ENCODE peak calls at places on chromosome 7, in eight cellular contexts. O, M, U, C, D, J, S and I are unnamed samples.

GRCh38 chr7:111820117-111820516 is 257.8 kb upstream of the IMMP2L start:
- DNase-seq in U (no peak), J (no peak), O (no peak), M (no peak), C (no peak), S (no peak), D (no peak), I (no peak)

GRCh38 chr7:138513344-138513871 is 53.3 kb downstream of the TRIM24 start:
- DNase-seq in S (no peak), J (no peak), U (no peak), C (no peak), D (no peak), M (no peak), O (no peak), I (no peak)

GRCh38 chr7:115672024-115672423 is 358.5 kb downstream of the TFEC start:
- DNase-seq in S (no peak), O (no peak), D (no peak), U (no peak), C (no peak), J (no peak), M (no peak), I (no peak)

GRCh38 chr7:138970979-138971378 is 10.2 kb downstream of the KIAA1549 start:
- DNase-seq in J (no peak), U (no peak), C (no peak), O (no peak), D (no peak), M (peak; percentile 56), S (no peak), I (no peak)

GRCh38 chr7:50828801-50829200 is 46.1 kb upstream of the GRB10 start:
- DNase-seq in J (no peak), U (no peak), C (no peak), S (no peak), O (no peak), D (no peak), M (no peak), I (no peak)

GRCh38 chr7:22235134-22235533 is 121.8 kb downstream of the RAPGEF5 start:
- DNase-seq in C (no peak), U (no peak), M (no peak), J (no peak), D (no peak), S (no peak), O (no peak), I (no peak)

GRCh38 chr7:21028186-21028989 is 241.7 kb upstream of the SP8 start:
- DNase-seq in J (no peak), U (no peak), S (no peak), M (no peak), D (no peak), O (no peak), C (no peak), I (peak; percentile 47)

GRCh38 chr7:83060218-83060617 is 102.5 kb downstream of the PCLO start:
- DNase-seq in J (no peak), S (no peak), M (no peak), D (no peak), C (no peak), U (no peak), O (no peak), I (no peak)

GRCh38 chr7:139543801-139544603 is 20.5 kb downstream of the CLEC2L start:
- DNase-seq in O (no peak), U (no peak), S (peak; percentile 94), J (no peak), M (no peak), D (no peak), C (no peak), I (no peak)

GRCh38 chr7:139889186-139889871 is 60.3 kb downstream of the TBXAS1 start:
- DNase-seq in J (no peak), C (peak; percentile 12), M (no peak), U (no peak), O (no peak), D (no peak), S (no peak), I (no peak)

GRCh38 chr7:145216876-145217275 is 381.0 kb upstream of the TPK1 start:
- DNase-seq in M (no peak), U (no peak), D (no peak), C (no peak), J (no peak), S (no peak), O (no peak), I (no peak)

GRCh38 chr7:122303971-122304603 is 463 bp downstream of the FEZF1 start:
- DNase-seq in M (peak; percentile 79), O (no peak), D (no peak), S (no peak), C (no peak), J (no peak), U (no peak), I (no peak)

GRCh38 chr7:130912086-130912909 is 178.3 kb upstream of the KLF14 start:
- DNase-seq in M (no peak), O (no peak), S (no peak), C (no peak), J (no peak), D (no peak), U (no peak), I (no peak)

GRCh38 chr7:130912910-130913720 is 179.1 kb upstream of the KLF14 start:
- DNase-seq in J (peak; percentile 67), S (peak; percentile 35), D (peak; percentile 52), U (no peak), M (peak; percentile 84), O (peak; percentile 86), C (no peak), I (peak; percentile 79)

GRCh38 chr7:130910949-130911944 is 177.2 kb upstream of the KLF14 start:
- DNase-seq in S (peak; percentile 55), M (no peak), J (no peak), O (no peak), D (no peak), U (no peak), C (no peak), I (no peak)

GRCh38 chr7:130914589-130915294 is 180.7 kb upstream of the KLF14 start:
- DNase-seq in M (no peak), S (no peak), J (no peak), O (no peak), D (no peak), U (no peak), C (no peak), I (no peak)

DNA sequence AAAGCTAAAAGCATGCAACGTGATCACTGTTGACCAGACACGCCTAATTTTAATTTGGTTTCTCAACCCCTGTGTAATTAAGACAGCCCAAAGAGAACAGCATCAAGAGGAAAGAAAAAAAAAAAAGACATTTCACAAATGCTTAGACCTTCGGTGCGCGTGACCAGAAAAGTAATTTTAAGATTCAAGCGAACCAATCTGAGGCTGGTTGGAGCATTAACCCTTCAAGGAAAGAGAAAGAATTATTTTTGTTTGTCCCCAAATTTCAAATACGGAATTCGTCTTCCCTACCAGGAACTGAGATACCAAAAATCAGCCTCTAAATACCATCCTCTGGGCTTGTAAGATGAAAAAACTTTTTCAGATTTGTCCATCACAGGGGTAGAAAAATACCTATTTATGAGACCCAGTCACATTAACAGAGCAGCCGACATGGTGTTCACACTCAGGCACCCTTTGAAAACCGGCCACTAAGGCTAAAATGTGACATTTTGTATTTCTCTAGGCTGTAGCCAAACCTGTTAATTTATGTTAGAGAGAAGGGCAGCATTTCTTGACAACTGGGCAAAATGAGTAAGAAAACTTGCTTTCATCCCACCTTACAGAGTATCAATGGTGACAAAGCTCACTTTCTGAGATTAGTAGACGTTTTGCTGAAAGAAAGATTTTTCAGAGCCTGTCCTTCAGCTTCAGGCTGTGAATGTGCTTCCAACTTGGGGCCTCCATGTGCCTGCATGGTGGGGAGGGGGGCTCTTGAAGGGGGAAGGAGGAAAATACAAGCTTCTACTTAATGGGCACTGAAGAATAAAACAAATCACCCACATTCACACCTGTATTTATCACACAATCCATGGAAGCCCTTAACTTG is 179.9 kb upstream of the KLF14 start:
- DNase-seq in S (no peak), U (no peak), C (no peak), M (no peak), J (no peak), O (no peak), D (no peak), I (no peak)
- H3K4me1 ChIP-seq in S (peaks cover 70% of the 10 kb centered on the region), U (peaks cover 63% of the 10 kb centered on the region), C (peaks cover 95% of the 10 kb centered on the region), M (peaks cover 90% of the 10 kb centered on the region), J (peaks cover 93% of the 10 kb centered on the region), O (peaks cover 69% of the 10 kb centered on the region), D (peaks cover 92% of the 10 kb centered on the region), I (peaks cover 94% of the 10 kb centered on the region)

DNA sequence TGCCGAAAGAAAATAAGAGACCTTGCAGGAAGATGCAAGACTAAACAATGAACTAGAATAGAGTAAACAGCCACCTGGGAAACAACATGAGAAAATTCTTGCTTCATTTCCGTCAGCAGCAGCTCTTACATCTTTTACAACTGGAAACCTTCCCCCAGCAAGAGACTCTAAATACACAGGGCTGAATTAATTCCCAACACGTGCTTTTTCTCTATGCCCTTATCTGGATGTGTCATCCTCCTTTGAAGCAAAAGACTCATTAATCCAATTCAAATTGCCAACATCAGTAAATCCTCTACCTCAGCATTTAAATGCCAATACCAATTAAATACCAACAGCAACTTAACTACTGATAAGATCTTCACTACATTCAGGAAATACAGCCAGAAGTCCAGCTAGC is 99.0 kb upstream of the PDE1C start:
- DNase-seq in D (no peak), J (no peak), C (no peak), O (no peak), M (no peak), S (no peak), U (no peak), I (no peak)
- TF ChIP-seq EP300 in D (no peak), J (no peak), C (no peak), O (no peak), M (no peak), S (no peak), U (no peak), I (no peak)

DNA sequence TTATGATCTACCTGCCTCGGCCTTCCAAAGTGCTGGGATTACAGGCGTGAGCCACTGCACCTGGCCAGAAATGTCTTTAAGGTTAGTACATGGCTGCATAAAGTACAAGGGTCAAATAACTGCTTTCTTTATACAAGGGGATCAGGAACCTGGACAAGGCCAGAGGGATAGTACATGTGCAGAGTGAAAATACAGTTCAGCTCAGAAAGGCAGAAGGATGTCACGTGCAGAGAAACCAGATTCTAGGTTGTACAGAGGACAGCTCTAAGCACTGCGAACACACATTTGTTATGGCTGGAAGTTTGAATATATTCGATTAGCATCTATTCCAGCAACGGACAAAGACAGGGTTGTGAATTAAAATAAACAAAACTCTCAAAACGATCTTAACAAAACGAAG is 6.0 kb upstream of the RSBN1L start:
- DNase-seq in D (no peak), C (no peak), U (no peak), S (no peak), J (no peak), M (no peak), O (no peak), I (no peak)
- H3K4me1 ChIP-seq in D (peaks cover 55% of the 10 kb centered on the region), C (peaks cover 73% of the 10 kb centered on the region), U (peaks cover 7% of the 10 kb centered on the region), S (peaks cover 10% of the 10 kb centered on the region), J (peaks cover 97% of the 10 kb centered on the region), M (peaks cover 42% of the 10 kb centered on the region), O (peaks cover 52% of the 10 kb centered on the region), I (peaks cover 71% of the 10 kb centered on the region)

DNA sequence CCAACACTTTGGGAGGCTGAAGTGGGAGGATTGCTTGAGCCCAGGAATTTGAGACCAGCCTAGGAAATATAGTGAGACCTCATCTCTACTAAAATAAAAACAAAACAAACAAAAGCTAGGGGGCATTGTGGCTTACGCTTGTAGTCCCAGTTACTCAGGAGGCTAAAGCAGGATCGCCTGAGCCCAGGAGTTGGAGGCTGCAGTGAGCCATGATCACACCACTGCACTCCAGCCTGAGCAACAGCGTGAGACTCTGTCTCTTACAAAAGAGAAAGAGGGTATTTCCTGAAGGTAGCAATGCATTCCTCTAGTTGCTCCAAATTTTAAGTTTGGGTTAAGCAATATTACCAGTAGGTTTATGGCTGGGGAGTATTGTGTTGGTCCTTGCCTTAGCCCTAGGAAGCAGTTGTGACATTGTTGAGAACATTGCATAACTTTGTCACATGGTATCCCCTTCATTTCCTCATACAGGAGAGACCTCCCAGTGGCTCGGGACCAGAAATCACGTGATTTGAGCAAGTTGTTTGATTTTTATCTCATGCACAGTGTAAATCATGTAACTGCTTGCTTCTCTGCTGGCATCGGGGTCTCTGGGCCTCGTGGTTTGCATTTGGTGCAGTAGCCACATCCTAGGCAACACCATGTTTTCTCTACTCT is 23.3 kb upstream of the SMARCD3 start:
- DNase-seq in S (no peak), D (peak; percentile 44), U (no peak), J (peak; percentile 44), M (no peak), O (peak; percentile 91), C (no peak), I (peak; percentile 52)
- TF ChIP-seq EP300 in S (peak; percentile 6), D (peak; percentile 90), U (no peak), J (no peak), M (no peak), O (peak; percentile 39), C (no peak), I (no peak)